ENCODE peak calls at places on chromosomes 11 and 22, in six cellular contexts. K is germinal center; D is astrocyte of the hippocampus; U is IMR-90; C is HS-27A; Y is activated CD8-positive, alpha-beta memory T cell treated with anti-CD3 and anti-CD28 coated beads for 24 hours. G is an unnamed sample.

GRCh38 chr22:45341503-45341902 is 31.8 kb downstream of the FAM118A start:
- DNase-seq in U (no peak), Y (no peak), C (no peak), D (no peak), K (no peak), G (no peak)

GRCh38 chr11:67119577-67120391 is 721 bp downstream of the KDM2A start:
- DNase-seq in D (peak; percentile 53), Y (peak; percentile 68), K (peak; percentile 48), U (no peak), C (no peak), G (no peak)

GRCh38 chr11:59417023-59417422 is 9.2 kb downstream of the OR5A2 start:
- DNase-seq in Y (no peak), K (no peak), C (no peak), D (no peak), U (no peak), G (no peak)

GRCh38 chr11:21810650-21811049 is 382.2 kb upstream of the ANO5 start:
- DNase-seq in Y (no peak), K (no peak), D (no peak), C (no peak), U (no peak), G (no peak)

GRCh38 chr11:12538889-12539421 is 135.3 kb upstream of the TEAD1 start:
- DNase-seq in Y (no peak), D (no peak), C (no peak), K (no peak), U (no peak), G (no peak)

GRCh38 chr11:73393479-73394415 is 17.5 kb downstream of the RELT start:
- DNase-seq in U (peak; percentile 82), D (peak; percentile 88), C (peak; percentile 56), K (peak; percentile 82), Y (peak; percentile 84), G (no peak)

GRCh38 chr11:12717851-12718291 is 43.6 kb downstream of the TEAD1 start:
- DNase-seq in U (no peak), D (no peak), K (no peak), C (no peak), Y (peak; percentile 60), G (no peak)

GRCh38 chr22:34502821-34503220 is 563.1 kb upstream of the ISX start:
- DNase-seq in Y (no peak), C (no peak), U (no peak), K (no peak), D (peak; percentile 0), G (no peak)

GRCh38 chr22:44172370-44173108 is 8.2 kb upstream of the PARVG start:
- DNase-seq in Y (no peak), U (no peak), D (no peak), C (no peak), K (peak; percentile 68), G (no peak)

GRCh38 chr11:76604081-76604601 is 66.4 kb downstream of the LRRC32 start:
- DNase-seq in K (no peak), Y (no peak), U (no peak), D (no peak), C (no peak), G (peak; percentile 60)

GRCh38 chr11:131644204-131644603 is 273.8 kb downstream of the NTM start:
- DNase-seq in U (no peak), C (no peak), D (no peak), K (no peak), Y (no peak), G (no peak)

GRCh38 chr11:111021131-111021530 is 224.4 kb upstream of the POU2AF2 start:
- DNase-seq in C (no peak), U (no peak), D (no peak), Y (no peak), K (no peak), G (no peak)

GRCh38 chr11:133718831-133719230 is 126.5 kb downstream of the SPATA19 start:
- DNase-seq in U (no peak), Y (no peak), K (no peak), C (no peak), D (no peak), G (no peak)

GRCh38 chr11:49302360-49302759 is 94.0 kb upstream of the FOLH1 start:
- DNase-seq in D (no peak), U (no peak), C (no peak), Y (no peak), K (no peak), G (no peak)

GRCh38 chr11:130165601-130166456 is 6.2 kb downstream of the ST14 start:
- DNase-seq in C (no peak), K (peak; percentile 67), D (no peak), U (no peak), Y (no peak), G (no peak)

GRCh38 chr11:35907648-35908431 is 36.0 kb upstream of the LDLRAD3 start:
- DNase-seq in C (no peak), U (peak; percentile 62), Y (no peak), K (no peak), D (peak; percentile 48), G (no peak)

GRCh38 chr11:63961608-63962412 is 12.6 kb upstream of the COX8A start:
- DNase-seq in U (peak; percentile 31), K (no peak), D (no peak), C (no peak), Y (no peak), G (no peak)

GRCh38 chr11:78995166-78995565 is 420.5 kb upstream of the NARS2 start:
- DNase-seq in C (no peak), D (no peak), K (no peak), Y (no peak), U (no peak), G (no peak)

GRCh38 chr11:412641-413119 is 2.1 kb downstream of the SIGIRR start:
- DNase-seq in K (no peak), C (no peak), D (no peak), U (no peak), Y (no peak), G (no peak)

GRCh38 chr11:124670732-124671131 is 2.8 kb downstream of the SIAE start:
- DNase-seq in Y (no peak), C (no peak), U (peak; percentile 9), K (peak; percentile 10), D (no peak), G (no peak)